ENCODE peak calls at places on chromosomes 13 and 19, in five cellular contexts. Q, W, I, E and Z are unnamed samples.

GRCh38 chr13:32538621-32539246 is at the start of gene N4BP2L2:
- DNase-seq in E (peak; percentile 84), W (peak; percentile 87), I (peak; percentile 93), Q (peak; percentile 92), Z (peak; percentile 88)

GRCh38 chr19:39413269-39413902 is 917 bp downstream of the PLEKHG2 start:
- DNase-seq in I (no peak), E (no peak), Q (no peak), W (no peak), Z (no peak)

GRCh38 chr13:97280478-97280877 is 58.3 kb downstream of the MBNL2 start:
- DNase-seq in W (no peak), Q (no peak), I (no peak), E (no peak), Z (no peak)

GRCh38 chr13:33292712-33293111 is 7.2 kb upstream of the STARD13 start:
- DNase-seq in W (no peak), I (no peak), Q (no peak), E (no peak), Z (no peak)

GRCh38 chr13:22027561-22027960 is 356.7 kb downstream of the FGF9 start:
- DNase-seq in Q (no peak), W (no peak), E (no peak), I (no peak), Z (no peak)

GRCh38 chr13:97976551-97977375 is 23.3 kb downstream of the IPO5 start:
- DNase-seq in E (no peak), W (no peak), I (no peak), Q (no peak), Z (no peak)

GRCh38 chr13:60494296-60494695 is 97.3 kb downstream of the TDRD3 start:
- DNase-seq in I (no peak), E (no peak), W (no peak), Q (no peak), Z (no peak)

GRCh38 chr13:51243832-51244231 is 21.6 kb downstream of the FAM124A start:
- DNase-seq in Q (no peak), E (no peak), W (no peak), I (no peak), Z (no peak)

GRCh38 chr13:111880185-111880584 is 186.8 kb upstream of the SOX1 start:
- DNase-seq in W (no peak), I (no peak), Q (no peak), E (no peak), Z (no peak)

GRCh38 chr13:98310485-98311199 is 133.6 kb upstream of the RNF113B start:
- DNase-seq in Q (no peak), W (no peak), E (no peak), I (no peak), Z (no peak)

GRCh38 chr19:38003427-38004099 is 96.6 kb downstream of the SIPA1L3 start:
- DNase-seq in E (no peak), I (peak; percentile 74), Q (peak; percentile 59), W (no peak), Z (no peak)

GRCh38 chr13:42815686-42816085 is 34.3 kb downstream of the FAM216B start:
- DNase-seq in Q (no peak), E (no peak), W (no peak), I (no peak), Z (no peak)

GRCh38 chr13:106917024-106917491 is 349.1 kb upstream of the ARGLU1 start:
- DNase-seq in I (no peak), W (no peak), Q (no peak), E (no peak), Z (no peak)

GRCh38 chr13:54775501-54776191 is 1747.0 kb downstream of the OLFM4 start:
- DNase-seq in Q (no peak), W (no peak), E (no peak), I (no peak), Z (no peak)

GRCh38 chr13:59345316-59345715 is 818.4 kb downstream of the DIAPH3 start:
- DNase-seq in I (no peak), E (no peak), W (no peak), Q (no peak), Z (no peak)

GRCh38 chr19:1786668-1787067 is 25.4 kb downstream of the ATP8B3 start:
- DNase-seq in W (no peak), I (no peak), E (no peak), Q (no peak), Z (no peak)

GRCh38 chr19:54517483-54517882 is 14.9 kb downstream of the LAIR2 start:
- DNase-seq in Q (no peak), W (peak; percentile 41), E (no peak), I (no peak), Z (no peak)

DNA sequence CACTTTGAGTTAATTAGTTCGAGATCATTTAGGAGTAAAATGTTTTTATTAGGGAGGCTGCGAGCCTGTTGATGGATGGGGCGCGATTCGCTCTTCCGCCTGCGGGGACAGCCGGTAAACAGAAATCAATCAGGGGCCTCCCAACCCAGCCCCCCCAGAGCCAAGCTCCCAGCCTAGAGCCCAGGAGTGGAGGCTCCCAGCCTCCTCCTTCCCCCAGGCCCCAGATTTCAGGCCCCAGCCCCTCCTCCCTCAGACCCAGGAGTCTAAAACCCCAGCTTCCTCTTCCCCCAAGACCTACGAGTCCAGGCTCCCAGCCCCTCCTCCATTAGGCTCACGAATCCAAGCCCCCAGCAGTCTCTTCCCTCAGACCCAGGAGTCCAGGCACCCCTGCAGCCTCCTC is 9.7 kb upstream of the ERFL start:
- DNase-seq in E (no peak), I (no peak), Q (no peak), W (no peak), Z (no peak)
- TF ChIP-seq CTCF in E (no peak), I (no peak), Q (no peak), W (no peak), Z (peak; percentile 7)

DNA sequence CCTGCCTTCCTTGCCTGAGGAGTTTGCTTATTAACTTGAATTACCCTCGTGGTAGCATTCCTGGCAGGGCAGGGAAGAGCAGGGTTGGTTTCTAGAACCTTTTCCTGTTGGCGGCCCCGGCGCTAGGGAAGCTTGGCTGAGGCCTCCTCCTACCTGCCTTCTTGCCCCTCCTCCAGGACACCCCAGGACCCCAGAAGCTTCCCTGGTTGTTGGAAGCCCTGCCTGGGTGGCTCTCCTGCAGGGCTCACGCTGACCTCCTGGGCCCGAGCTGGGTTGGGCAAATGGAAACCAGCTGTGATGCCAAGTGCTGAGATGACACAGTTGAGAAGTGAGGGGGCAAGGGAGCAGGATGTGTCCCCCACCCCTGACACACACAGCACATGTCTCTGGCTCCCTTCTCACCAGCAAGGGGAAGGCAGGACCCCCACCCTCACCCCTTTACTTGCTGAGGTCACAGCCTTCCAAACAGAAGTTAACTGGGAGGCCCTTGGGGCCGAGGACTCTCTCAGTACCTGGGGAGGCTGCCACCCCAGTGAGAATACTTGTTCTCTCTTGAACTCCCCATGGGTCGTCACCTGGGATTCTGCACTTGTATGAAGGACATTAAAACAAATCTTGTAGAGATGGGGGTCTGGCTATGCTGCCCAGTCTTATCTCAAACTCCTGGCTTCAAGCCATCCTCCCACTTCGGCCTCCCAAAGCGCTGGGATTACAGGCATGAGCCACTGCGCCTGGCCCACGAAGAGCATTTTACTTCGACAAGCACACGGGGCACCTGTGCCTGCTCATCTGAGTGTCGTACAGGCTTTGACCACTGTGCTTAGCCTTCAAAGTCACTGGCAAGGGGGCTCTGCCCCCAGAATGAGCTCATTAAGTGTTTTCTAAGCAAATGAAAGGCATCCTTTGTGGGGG is 10.5 kb downstream of the CEBPA start:
- DNase-seq in E (no peak), I (no peak), Q (no peak), W (no peak), Z (no peak)
- H3K4me3 ChIP-seq in E (no peak overlapping the region), I (no peak overlapping the region), Q (no peak overlapping the region), W (no peak overlapping the region), Z (no peak overlapping the region)

GRCh38 chr19:13579388-13580060 is 73.2 kb upstream of the CACNA1A start:
- DNase-seq in W (no peak), I (peak; percentile 16), E (no peak), Q (no peak), Z (peak; percentile 48)
- TF ChIP-seq CTCF in W (no peak), I (peak; percentile 8), E (no peak), Q (no peak), Z (peak; percentile 20)

GRCh38 chr13:83878691-83879410 is 3.4 kb downstream of the SLITRK1 start:
- DNase-seq in W (no peak), I (no peak), Q (no peak), E (no peak), Z (no peak)
- H3K4me3 ChIP-seq in W (no peak overlapping the region), I (peak overlapping the region; percentile 63), Q (peak overlapping the region; percentile 23), E (peak overlapping the region; percentile 37), Z (peak overlapping the region; percentile 72)

GRCh38 chr19:45112111-45112827 is 19.3 kb downstream of the PPP1R37 start:
- DNase-seq in Q (no peak), W (no peak), I (no peak), E (no peak), Z (no peak)
- TF ChIP-seq CTCF in Q (no peak), W (no peak), I (no peak), E (no peak), Z (peak; percentile 11)

GRCh38 chr19:4099054-4099764 is 24.7 kb downstream of the MAP2K2 start:
- DNase-seq in W (no peak), E (no peak), Q (no peak), I (no peak), Z (no peak)
- H3K4me3 ChIP-seq in W (no peak overlapping the region), E (no peak overlapping the region), Q (no peak overlapping the region), I (no peak overlapping the region), Z (no peak overlapping the region)

DNA sequence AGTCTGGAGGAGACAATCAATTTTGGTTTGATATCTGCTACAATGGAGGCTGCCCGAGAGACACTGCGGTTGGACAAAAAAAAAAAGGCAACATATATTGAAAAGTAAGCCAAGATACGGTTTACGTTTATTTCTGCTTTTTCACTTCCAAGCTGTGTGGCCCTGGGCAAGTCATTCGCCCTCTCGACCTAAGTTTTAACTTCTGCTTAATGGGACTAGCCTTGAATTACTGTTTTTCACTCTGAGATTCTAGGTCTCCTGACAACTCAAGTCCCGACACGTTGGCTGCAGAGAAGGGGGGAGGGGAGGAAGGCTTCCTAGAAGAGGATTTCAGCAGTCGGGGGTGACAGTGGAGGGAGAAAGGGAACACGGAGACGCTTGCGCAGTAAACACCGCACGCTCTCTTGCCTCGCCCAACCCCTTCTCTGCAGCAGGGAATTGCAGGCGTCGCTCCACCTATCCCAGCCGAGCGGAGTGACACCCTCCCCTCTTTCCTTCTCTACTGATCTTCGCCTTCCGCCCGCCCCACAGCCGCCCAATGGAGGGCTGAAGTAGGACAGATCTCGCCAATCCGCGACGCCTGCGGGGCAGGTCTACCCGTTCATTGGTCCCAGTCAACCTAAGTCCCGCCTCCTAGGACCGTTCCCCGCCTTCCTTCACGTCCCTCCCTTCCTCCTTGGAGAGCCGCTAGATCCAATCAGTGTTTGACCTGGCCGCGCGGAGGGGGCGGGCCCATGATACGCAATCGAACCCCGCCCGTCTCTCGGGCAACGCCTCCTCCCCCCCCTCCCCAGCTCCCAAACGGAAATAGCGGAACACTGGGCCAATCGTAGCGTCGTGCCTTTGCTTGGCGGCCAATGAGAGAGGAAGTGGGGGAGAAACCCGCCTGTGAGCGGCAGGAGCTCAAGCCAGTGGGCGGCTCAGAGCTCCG is 529 bp upstream of the AP2A1 start:
- DNase-seq in I (peak; percentile 100), Q (peak; percentile 98), W (peak; percentile 100), E (peak; percentile 99), Z (peak; percentile 100)
- TF ChIP-seq CTCF in I (no peak), Q (no peak), W (no peak), E (no peak), Z (no peak)

DNA sequence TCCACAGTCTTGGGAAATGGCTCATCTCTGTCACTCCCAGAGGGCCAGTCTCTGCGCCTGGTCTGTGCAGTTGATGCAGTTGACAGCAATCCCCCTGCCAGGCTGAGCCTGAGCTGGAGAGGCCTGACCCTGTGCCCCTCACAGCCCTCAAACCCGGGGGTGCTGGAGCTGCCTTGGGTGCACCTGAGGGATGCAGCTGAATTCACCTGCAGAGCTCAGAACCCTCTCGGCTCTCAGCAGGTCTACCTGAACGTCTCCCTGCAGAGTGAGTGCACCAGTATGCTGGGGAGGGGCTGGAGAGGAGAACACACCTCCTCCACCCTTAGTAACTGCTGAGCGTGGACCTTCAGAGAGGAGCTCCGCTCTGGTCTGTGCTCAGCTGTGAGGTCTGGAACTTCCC is 2.3 kb downstream of the SIGLEC9 start:
- DNase-seq in E (no peak), I (no peak), Q (no peak), W (no peak), Z (no peak)
- H3K4me3 ChIP-seq in E (no peak overlapping the region), I (no peak overlapping the region), Q (no peak overlapping the region), W (no peak overlapping the region), Z (no peak overlapping the region)